ENCODE peak calls at places on chromosomes 11 and 22, in five cellular contexts. W, S, G, K and F are unnamed samples.

GRCh38 chr11:63761173-63761572 is 7.4 kb downstream of the ZFTA start:
- DNase-seq in G (no peak), S (no peak), W (no peak), K (no peak), F (peak; percentile 84)

GRCh38 chr11:16779436-16779835 is 41.0 kb downstream of the C11orf58 start:
- DNase-seq in S (peak; percentile 12), G (peak; percentile 81), W (no peak), K (no peak), F (peak; percentile 37)

GRCh38 chr11:660681-661444 is 23.8 kb downstream of the DRD4 start:
- DNase-seq in S (no peak), W (no peak), K (no peak), G (no peak), F (no peak)

GRCh38 chr11:2816517-2816916 is 69.1 kb downstream of the CDKN1C start:
- DNase-seq in G (no peak), S (no peak), K (no peak), W (no peak), F (no peak)

GRCh38 chr11:44007746-44008501 is 39.9 kb upstream of the ACCSL start:
- DNase-seq in G (no peak), S (no peak), W (no peak), K (no peak), F (no peak)

GRCh38 chr22:36156515-36157419 is 3.8 kb downstream of the APOL3 start:
- DNase-seq in S (no peak), K (no peak), W (peak; percentile 41), G (peak; percentile 54), F (peak; percentile 72)

GRCh38 chr11:122226810-122227379 is 110.9 kb upstream of the BLID start:
- DNase-seq in S (no peak), G (no peak), W (no peak), K (no peak), F (no peak)

GRCh38 chr22:24975813-24976341 is 23.4 kb downstream of the KIAA1671 start:
- DNase-seq in S (no peak), K (no peak), G (no peak), W (no peak), F (no peak)

GRCh38 chr11:19694796-19695345 is 17.8 kb upstream of the NAV2 start:
- DNase-seq in G (no peak), S (no peak), W (no peak), K (no peak), F (no peak)

GRCh38 chr11:10752061-10752460 is 1.0 kb downstream of the CTR9 start:
- DNase-seq in G (no peak), K (no peak), W (no peak), S (no peak), F (no peak)

GRCh38 chr22:35540600-35541253 is at the start of gene RASD2:
- DNase-seq in S (peak; percentile 57), W (no peak), K (no peak), G (peak; percentile 14), F (peak; percentile 67)

GRCh38 chr22:40922484-40923303 is 28.5 kb upstream of the RBX1 start:
- DNase-seq in W (peak; percentile 40), K (peak; percentile 47), S (peak; percentile 47), G (peak; percentile 63), F (peak; percentile 72)

GRCh38 chr22:23370251-23370650 is 189.9 kb downstream of the BCR start:
- DNase-seq in K (no peak), G (no peak), W (no peak), S (no peak), F (no peak)

GRCh38 chr11:12741671-12742216 is 67.5 kb downstream of the TEAD1 start:
- DNase-seq in W (no peak), K (no peak), G (no peak), S (no peak), F (no peak)

GRCh38 chr22:46542011-46542985 is 4.9 kb upstream of the CELSR1 start:
- DNase-seq in K (peak; percentile 21), W (peak; percentile 45), G (peak; percentile 52), S (peak; percentile 72), F (peak; percentile 87)

GRCh38 chr22:22446527-22446926 is 62.0 kb downstream of the ZNF280B start:
- DNase-seq in G (no peak), S (no peak), W (no peak), K (no peak), F (no peak)

GRCh38 chr11:32184057-32185055 is 93.5 kb downstream of the RCN1 start:
- DNase-seq in S (no peak), G (no peak), K (no peak), W (no peak), F (no peak)

GRCh38 chr11:20397281-20397680 is 9.8 kb downstream of the PRMT3 start:
- DNase-seq in G (peak; percentile 42), W (peak; percentile 35), K (no peak), S (peak; percentile 69), F (peak; percentile 71)

GRCh38 chr11:66344550-66345315 is at the start of gene BRMS1:
- DNase-seq in K (peak; percentile 79), G (peak; percentile 98), S (peak; percentile 98), W (peak; percentile 94), F (peak; percentile 98)

GRCh38 chr22:44381761-44382454 is 69.2 kb upstream of the SHISAL1 start:
- DNase-seq in K (no peak), W (no peak), S (no peak), G (no peak), F (no peak)

GRCh38 chr11:93059074-93059957 is 89.9 kb downstream of the MTNR1B start:
- DNase-seq in G (peak; percentile 7), S (no peak), W (no peak), K (no peak), F (no peak)

GRCh38 chr11:65275906-65276305 is 14.1 kb downstream of the POLA2 start:
- DNase-seq in S (no peak), K (no peak), G (no peak), W (peak; percentile 61), F (no peak)

GRCh38 chr11:110295487-110296225 is 758 bp downstream of the RDX start:
- DNase-seq in W (no peak), S (peak; percentile 65), K (peak; percentile 21), G (peak; percentile 72), F (peak; percentile 74)
- TF ChIP-seq JUNB in W (no peak), S (no peak), K (no peak), G (no peak), F (no peak)

DNA sequence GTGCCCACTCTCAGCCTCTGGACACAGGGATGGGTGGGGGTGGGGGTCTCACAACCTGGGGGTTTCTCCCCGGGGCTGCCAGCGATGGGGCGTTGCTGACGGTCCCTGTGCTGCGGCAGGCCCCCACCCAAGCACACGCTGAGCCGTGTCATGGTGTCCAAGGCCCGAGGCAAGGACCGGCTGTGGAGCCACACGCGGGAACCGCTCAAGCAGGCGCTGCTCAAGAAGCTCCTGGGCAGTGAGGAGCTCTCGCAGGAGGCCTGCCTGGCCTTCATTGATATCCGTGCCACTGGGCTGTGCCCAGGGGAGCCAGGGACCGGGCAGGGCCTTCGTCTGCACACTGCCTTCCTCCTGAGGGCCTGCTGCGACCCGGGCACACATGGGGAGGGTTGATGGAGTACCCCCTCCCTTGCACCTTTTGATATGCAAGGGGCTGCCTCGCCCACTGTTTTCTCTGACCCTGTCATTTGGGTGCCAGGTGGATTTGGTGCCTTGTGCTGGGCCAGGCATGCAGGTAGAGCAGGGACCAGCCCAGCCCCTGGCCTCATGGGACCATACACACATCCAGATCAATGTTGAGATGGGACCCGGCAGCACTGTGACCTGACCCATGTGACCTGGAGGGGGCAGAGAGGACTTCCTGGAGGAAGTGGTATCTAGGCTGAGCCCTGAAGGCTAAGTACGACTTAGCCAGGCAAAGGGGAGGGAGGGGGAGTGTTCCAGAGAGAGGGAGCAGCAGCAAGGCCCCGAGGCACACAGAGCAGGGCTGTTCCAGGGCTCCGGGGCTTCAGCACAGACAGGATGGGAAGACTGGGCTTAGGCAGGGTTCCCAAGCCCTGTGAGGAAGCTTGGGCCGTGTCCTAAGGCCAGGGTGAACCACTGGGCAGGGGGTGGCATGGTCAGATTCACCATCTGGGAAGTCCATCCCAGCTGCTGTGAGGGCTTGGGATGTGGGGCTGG is 75.2 kb downstream of the MYO7A start:
- DNase-seq in S (no peak), W (no peak), K (no peak), G (no peak), F (no peak)
- TF ChIP-seq JUNB in S (no peak), W (no peak), K (no peak), G (no peak), F (no peak)

GRCh38 chr22:37196539-37197450 is 8.7 kb upstream of the C1QTNF6 start:
- DNase-seq in G (no peak), W (peak; percentile 83), K (no peak), S (peak; percentile 92), F (no peak)
- TF ChIP-seq JUNB in G (no peak), W (no peak), K (no peak), S (peak; percentile 12), F (no peak)

DNA sequence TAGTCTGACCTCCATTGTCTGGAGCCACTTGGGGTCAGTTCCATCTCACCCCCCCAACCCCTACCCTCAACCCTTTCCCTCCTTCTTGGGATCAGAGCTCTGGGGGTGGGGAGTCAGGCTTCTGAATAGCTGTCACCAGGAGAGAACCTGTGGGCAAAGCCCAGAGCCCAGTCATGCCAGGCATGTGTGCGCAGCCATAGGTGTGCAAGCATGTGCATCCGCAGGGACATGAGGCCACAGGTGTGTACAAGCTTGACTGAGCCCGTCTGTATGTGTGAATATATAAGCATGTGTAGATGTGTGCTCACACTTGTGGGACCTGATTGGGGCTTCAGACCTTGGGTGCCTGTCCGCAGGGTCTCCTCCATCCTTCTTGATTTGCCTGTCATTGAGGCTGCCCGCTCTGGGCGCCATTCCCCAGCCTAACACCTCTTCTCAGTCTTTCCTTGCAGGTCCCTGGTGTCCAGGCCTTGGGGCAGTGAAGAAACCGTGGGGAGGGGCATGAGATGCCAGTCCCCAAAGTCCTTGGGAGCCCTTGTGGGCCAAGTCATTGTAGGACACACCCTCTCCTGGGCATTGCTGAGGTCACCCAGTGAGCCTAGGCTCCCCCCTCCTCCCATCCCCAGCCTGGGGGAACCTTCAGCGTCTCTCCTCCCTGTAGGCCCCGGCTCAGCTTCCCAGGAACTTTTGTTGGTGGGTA is 9.0 kb downstream of the ATG16L2 start:
- DNase-seq in S (no peak), W (no peak), G (no peak), K (no peak), F (no peak)
- TF ChIP-seq JUNB in S (no peak), W (no peak), G (no peak), K (no peak), F (no peak)